ENCODE peak calls at places on chromosomes 6 and 20, in eight cellular contexts. One of them, this sample, is unnamed.

GRCh38 chr6:46323312-46323965 is 152.7 kb upstream of the ENPP5 start:
- DNase-seq in caudate nucleus: no peak
- DNase-seq in GM20000: no peak
- DNase-seq in neural crest cell: no peak
- DNase-seq in activated naive CD8-positive, alpha-beta T cell treated with anti-CD3 and anti-CD28 coated beads, Interleukin-2, amount 50 U/mL, for 16 hours: no peak
- DNase-seq in CD8-positive, alpha-beta memory T cell: no peak
- DNase-seq in skeletal muscle cell: peak; percentile 70
- DNase-seq in T-helper 17 cell: no peak
- DNase-seq in this sample: peak; percentile 82

GRCh38 chr6:128482642-128483041 is 37.8 kb downstream of the PTPRK start:
- DNase-seq in caudate nucleus: no peak
- DNase-seq in GM20000: no peak
- DNase-seq in neural crest cell: no peak
- DNase-seq in activated naive CD8-positive, alpha-beta T cell treated with anti-CD3 and anti-CD28 coated beads, Interleukin-2, amount 50 U/mL, for 16 hours: no peak
- DNase-seq in CD8-positive, alpha-beta memory T cell: no peak
- DNase-seq in skeletal muscle cell: no peak
- DNase-seq in T-helper 17 cell: no peak
- DNase-seq in this sample: no peak

GRCh38 chr20:7855545-7855944 is 84.7 kb downstream of the HAO1 start:
- DNase-seq in caudate nucleus: no peak
- DNase-seq in GM20000: no peak
- DNase-seq in neural crest cell: no peak
- DNase-seq in activated naive CD8-positive, alpha-beta T cell treated with anti-CD3 and anti-CD28 coated beads, Interleukin-2, amount 50 U/mL, for 16 hours: no peak
- DNase-seq in CD8-positive, alpha-beta memory T cell: no peak
- DNase-seq in skeletal muscle cell: no peak
- DNase-seq in T-helper 17 cell: no peak
- DNase-seq in this sample: no peak

GRCh38 chr6:156080371-156080770 is 624.7 kb upstream of the NOX3 start:
- DNase-seq in caudate nucleus: no peak
- DNase-seq in GM20000: no peak
- DNase-seq in neural crest cell: no peak
- DNase-seq in activated naive CD8-positive, alpha-beta T cell treated with anti-CD3 and anti-CD28 coated beads, Interleukin-2, amount 50 U/mL, for 16 hours: no peak
- DNase-seq in CD8-positive, alpha-beta memory T cell: no peak
- DNase-seq in skeletal muscle cell: no peak
- DNase-seq in T-helper 17 cell: no peak
- DNase-seq in this sample: no peak

GRCh38 chr20:41398408-41398807 is 31.8 kb upstream of the EMILIN3 start:
- DNase-seq in caudate nucleus: no peak
- DNase-seq in GM20000: no peak
- DNase-seq in neural crest cell: no peak
- DNase-seq in activated naive CD8-positive, alpha-beta T cell treated with anti-CD3 and anti-CD28 coated beads, Interleukin-2, amount 50 U/mL, for 16 hours: no peak
- DNase-seq in CD8-positive, alpha-beta memory T cell: no peak
- DNase-seq in skeletal muscle cell: no peak
- DNase-seq in T-helper 17 cell: no peak
- DNase-seq in this sample: no peak

GRCh38 chr6:52284131-52284459 is 447 bp downstream of the MCM3 start:
- DNase-seq in caudate nucleus: no peak
- DNase-seq in GM20000: peak; percentile 16
- DNase-seq in neural crest cell: peak; percentile 71
- DNase-seq in activated naive CD8-positive, alpha-beta T cell treated with anti-CD3 and anti-CD28 coated beads, Interleukin-2, amount 50 U/mL, for 16 hours: no peak
- DNase-seq in CD8-positive, alpha-beta memory T cell: no peak
- DNase-seq in skeletal muscle cell: no peak
- DNase-seq in T-helper 17 cell: no peak
- DNase-seq in this sample: no peak

GRCh38 chr6:155013457-155013876 is 18.4 kb downstream of the TIAM2 start:
- DNase-seq in caudate nucleus: no peak
- DNase-seq in GM20000: no peak
- DNase-seq in neural crest cell: no peak
- DNase-seq in activated naive CD8-positive, alpha-beta T cell treated with anti-CD3 and anti-CD28 coated beads, Interleukin-2, amount 50 U/mL, for 16 hours: no peak
- DNase-seq in CD8-positive, alpha-beta memory T cell: no peak
- DNase-seq in skeletal muscle cell: no peak
- DNase-seq in T-helper 17 cell: no peak
- DNase-seq in this sample: no peak

GRCh38 chr6:130118236-130118635 is 99.9 kb downstream of the L3MBTL3 start:
- DNase-seq in caudate nucleus: no peak
- DNase-seq in GM20000: no peak
- DNase-seq in neural crest cell: no peak
- DNase-seq in activated naive CD8-positive, alpha-beta T cell treated with anti-CD3 and anti-CD28 coated beads, Interleukin-2, amount 50 U/mL, for 16 hours: no peak
- DNase-seq in CD8-positive, alpha-beta memory T cell: no peak
- DNase-seq in skeletal muscle cell: no peak
- DNase-seq in T-helper 17 cell: no peak
- DNase-seq in this sample: no peak

GRCh38 chr6:151494235-151494950 is 576 bp downstream of the CCDC170 start:
- DNase-seq in caudate nucleus: peak; percentile 17
- DNase-seq in GM20000: no peak
- DNase-seq in neural crest cell: peak; percentile 14
- DNase-seq in activated naive CD8-positive, alpha-beta T cell treated with anti-CD3 and anti-CD28 coated beads, Interleukin-2, amount 50 U/mL, for 16 hours: no peak
- DNase-seq in CD8-positive, alpha-beta memory T cell: no peak
- DNase-seq in skeletal muscle cell: no peak
- DNase-seq in T-helper 17 cell: no peak
- DNase-seq in this sample: no peak

GRCh38 chr6:100311707-100312266 is 152.9 kb downstream of the SIM1 start:
- DNase-seq in caudate nucleus: no peak
- DNase-seq in GM20000: no peak
- DNase-seq in neural crest cell: no peak
- DNase-seq in activated naive CD8-positive, alpha-beta T cell treated with anti-CD3 and anti-CD28 coated beads, Interleukin-2, amount 50 U/mL, for 16 hours: no peak
- DNase-seq in CD8-positive, alpha-beta memory T cell: no peak
- DNase-seq in skeletal muscle cell: peak; percentile 17
- DNase-seq in T-helper 17 cell: no peak
- DNase-seq in this sample: no peak

This sample was measured in retinal pigment epithelial cell.